ENCODE peak calls at places on chromosomes 12 and 14, in six cellular contexts. H is fibroblast of mammary gland, M is Caco-2, Y is AG04450, F is lung, O is aorta. N is an unnamed sample.

GRCh38 chr12:2853626-2854025 is 3.2 kb downstream of the TEX52 start:
- DNase-seq in H (peak), M (peak), Y (peak), F (peak), O (peak), N (peak)

GRCh38 chr14:68365228-68365627 is 427.6 kb downstream of the ZFP36L1 start:
- DNase-seq in H (peak), M (no peak), Y (peak), F (no peak), O (no peak), N (peak)

GRCh38 chr12:104201238-104202001 is 14.2 kb upstream of the TXNRD1 start:
- DNase-seq in H (peak), M (peak), Y (no peak), F (peak), O (no peak), N (peak)

GRCh38 chr12:12333407-12333831 is 16.6 kb downstream of the MANSC1 start:
- DNase-seq in H (no peak), M (no peak), Y (peak), F (no peak), O (no peak), N (no peak)

GRCh38 chr12:46455648-46456352 is 83.2 kb upstream of the SLC38A2 start:
- DNase-seq in H (no peak), M (peak), Y (no peak), F (no peak), O (no peak), N (no peak)

GRCh38 chr14:58787601-58788000 is 149.8 kb downstream of the DACT1 start:
- DNase-seq in H (peak), M (no peak), Y (no peak), F (no peak), O (no peak), N (no peak)

GRCh38 chr12:96061864-96062453 is 26.6 kb upstream of the LTA4H start:
- DNase-seq in H (peak), M (peak), Y (peak), F (peak), O (peak), N (peak)

GRCh38 chr12:81354327-81354932 is 276.6 kb downstream of the ACSS3 start:
- DNase-seq in H (no peak), M (no peak), Y (no peak), F (no peak), O (no peak), N (no peak)

GRCh38 chr12:12975322-12976077 is 23.5 kb upstream of the GPRC5D start:
- DNase-seq in H (peak), M (peak), Y (no peak), F (no peak), O (no peak), N (peak)

GRCh38 chr12:44571031-44571550 is 305.0 kb downstream of the NELL2 start:
- DNase-seq in H (no peak), M (no peak), Y (no peak), F (no peak), O (no peak), N (no peak)

GRCh38 chr14:89249296-89249565 is 167.8 kb downstream of the FOXN3 start:
- DNase-seq in H (no peak), M (no peak), Y (no peak), F (no peak), O (no peak), N (no peak)

GRCh38 chr14:75491376-75491978 is 30.8 kb upstream of the BATF start:
- DNase-seq in H (no peak), M (no peak), Y (no peak), F (peak), O (no peak), N (no peak)

GRCh38 chr14:90293766-90294471 is 37.6 kb downstream of the PSMC1 start:
- DNase-seq in H (no peak), M (no peak), Y (no peak), F (no peak), O (no peak), N (no peak)

GRCh38 chr12:60265741-60266140 is 669.9 kb downstream of the SLC16A7 start:
- DNase-seq in H (no peak), M (no peak), Y (no peak), F (no peak), O (no peak), N (no peak)
- H3K4me3 ChIP-seq in H (no peak), M (no peak), Y (no peak), F (no peak), O (no peak), N (no peak)

GRCh38 chr12:67442347-67442841 is 173.2 kb downstream of the CAND1 start:
- DNase-seq in H (no peak), M (no peak), Y (no peak), F (no peak), O (no peak), N (no peak)
- H3K4me3 ChIP-seq in H (no peak), M (no peak), Y (no peak), F (no peak), O (no peak), N (no peak)

GRCh38 chr12:130715150-130715995 is 726 bp downstream of the RIMBP2 start:
- DNase-seq in H (no peak), M (no peak), Y (no peak), F (no peak), O (no peak), N (no peak)
- H3K4me3 ChIP-seq in H (no peak), M (no peak), Y (no peak), F (no peak), O (no peak), N (no peak)

GRCh38 chr12:117587646-117588287 is 226.3 kb upstream of the NOS1 start:
- DNase-seq in H (no peak), M (peak), Y (no peak), F (peak), O (no peak), N (peak)
- H3K4me3 ChIP-seq in H (no peak), M (no peak), Y (no peak), F (no peak), O (no peak), N (no peak)

DNA sequence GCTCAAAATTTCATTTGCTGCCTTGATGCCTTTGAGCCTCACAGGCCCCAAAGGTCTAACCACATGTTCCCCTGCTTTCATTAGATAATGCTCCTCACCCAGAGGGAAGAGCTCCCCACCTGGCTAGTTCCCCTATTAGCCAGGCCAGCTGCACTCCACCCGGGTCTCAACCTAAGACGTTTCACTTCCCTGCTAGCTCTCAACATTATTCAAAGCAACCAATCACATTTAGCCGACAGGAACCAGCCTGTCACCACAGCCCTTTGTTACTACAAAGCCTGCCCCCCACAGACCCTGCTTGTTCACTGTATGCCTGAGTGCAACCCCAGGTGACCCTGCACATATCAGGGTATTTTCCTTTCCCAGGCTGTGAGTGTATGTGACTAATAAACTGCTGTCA is 78.6 kb downstream of the SLC15A5 start:
- DNase-seq in H (no peak), M (no peak), Y (no peak), F (no peak), O (no peak), N (no peak)
- H3K4me3 ChIP-seq in H (no peak), M (no peak), Y (no peak), F (no peak), O (no peak), N (no peak)

DNA sequence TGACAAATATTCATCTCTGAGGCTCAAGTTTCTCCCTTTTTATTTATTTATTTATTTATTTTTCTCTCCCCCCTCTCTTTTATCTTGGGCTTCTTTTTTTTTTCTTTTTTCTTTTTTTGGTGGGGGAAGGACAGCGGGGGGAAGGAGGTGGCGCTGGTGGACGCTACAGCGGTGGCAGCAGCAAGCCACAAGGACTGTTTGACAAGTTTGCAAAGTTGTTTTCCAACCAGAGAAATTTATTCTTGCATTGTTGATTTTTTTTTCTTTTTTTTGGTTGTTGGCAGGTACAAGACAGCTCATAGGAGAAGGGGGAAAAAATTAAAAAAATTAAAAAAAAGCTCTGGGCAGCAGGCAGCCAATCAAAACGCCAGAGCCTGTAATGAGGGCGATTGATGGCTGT is 36.4 kb downstream of the BCL11B start:
- DNase-seq in H (no peak), M (no peak), Y (no peak), F (no peak), O (no peak), N (no peak)
- H3K4me3 ChIP-seq in H (no peak), M (no peak), Y (no peak), F (no peak), O (no peak), N (no peak)

DNA sequence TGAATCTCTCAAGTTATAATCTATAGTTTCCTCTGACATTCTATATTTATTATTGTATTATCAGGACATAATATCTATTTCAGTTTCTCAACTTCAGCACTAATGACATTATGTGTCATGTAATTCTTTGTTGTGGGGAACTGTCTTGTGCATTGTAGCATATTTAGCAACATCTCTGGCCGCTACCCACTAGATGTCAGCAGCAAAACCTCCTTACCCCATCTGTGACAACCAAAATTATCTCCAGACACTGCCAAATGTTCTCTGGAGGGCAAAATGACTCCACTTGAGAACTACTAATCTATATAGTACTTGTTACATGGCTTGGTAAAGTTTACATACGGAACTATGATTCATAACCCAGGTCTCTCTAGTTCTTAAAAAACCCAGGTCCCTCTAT is 110.2 kb downstream of the RASSF9 start:
- DNase-seq in H (peak), M (no peak), Y (no peak), F (no peak), O (no peak), N (peak)
- H3K4me3 ChIP-seq in H (no peak), M (no peak), Y (no peak), F (no peak), O (no peak), N (no peak)

GRCh38 chr14:56797003-56797568 is 13.2 kb downstream of the OTX2 start:
- DNase-seq in H (no peak), M (no peak), Y (no peak), F (no peak), O (no peak), N (no peak)

GRCh38 chr14:56799327-56799645 is 11.0 kb downstream of the OTX2 start:
- DNase-seq in H (no peak), M (no peak), Y (no peak), F (no peak), O (no peak), N (no peak)

GRCh38 chr14:56796259-56796658 is 14.0 kb downstream of the OTX2 start:
- DNase-seq in H (no peak), M (no peak), Y (no peak), F (no peak), O (no peak), N (no peak)

GRCh38 chr14:56798447-56799326 is 11.6 kb downstream of the OTX2 start:
- DNase-seq in H (no peak), M (no peak), Y (no peak), F (no peak), O (no peak), N (no peak)

DNA sequence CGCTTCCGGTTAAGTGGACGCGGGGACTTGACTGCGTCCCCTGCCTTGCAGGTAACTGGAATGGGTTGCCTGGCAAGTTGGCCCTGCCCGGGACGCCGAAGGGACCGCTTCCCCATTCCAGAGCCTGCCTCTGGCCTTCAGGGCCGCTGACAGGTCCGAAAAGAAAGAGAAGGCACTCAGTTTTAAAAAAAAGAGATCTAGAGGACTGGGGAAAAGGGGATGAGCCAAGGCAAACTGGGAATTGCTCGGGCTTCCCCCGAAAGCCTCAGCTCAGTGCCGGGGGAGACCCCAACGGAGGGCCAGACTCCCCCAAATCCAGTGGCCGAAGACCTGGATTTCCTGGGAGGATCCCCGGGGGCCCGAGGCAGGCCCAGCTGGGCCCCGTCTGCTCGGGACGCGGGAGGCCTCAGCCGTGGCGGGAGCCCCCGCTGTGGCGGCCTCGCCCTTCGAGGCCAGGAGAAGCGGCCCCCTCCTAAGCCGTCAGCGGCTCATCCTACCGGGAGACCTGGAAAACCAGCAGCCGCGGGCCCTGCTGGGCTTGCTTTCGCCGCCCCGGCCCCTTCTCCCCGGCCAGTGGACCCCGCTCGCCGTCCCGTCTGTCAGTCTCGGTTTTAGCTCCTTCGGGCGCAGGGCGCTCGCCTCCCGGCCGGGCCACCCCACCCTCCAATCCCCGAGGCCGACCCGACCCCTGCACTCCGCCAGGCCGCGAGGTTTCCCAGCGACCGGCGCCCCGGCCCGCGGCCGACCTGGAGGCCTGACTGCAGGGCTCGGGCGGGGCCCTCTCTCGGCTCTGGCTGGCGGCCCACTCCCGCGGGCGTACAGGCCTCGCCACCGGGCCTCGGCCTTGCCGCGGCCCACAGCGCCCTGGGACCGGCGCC is 12.5 kb downstream of the OTX2 start:
- DNase-seq in H (no peak), M (no peak), Y (no peak), F (no peak), O (no peak), N (no peak)
- H3K4me3 ChIP-seq in H (no peak), M (no peak), Y (no peak), F (no peak), O (no peak), N (no peak)

GRCh38 chr14:98943907-98944306 is 328.1 kb downstream of the BCL11B start:
- DNase-seq in H (no peak), M (no peak), Y (no peak), F (no peak), O (no peak), N (no peak)

GRCh38 chr14:98944989-98945388 is 327.0 kb downstream of the BCL11B start:
- DNase-seq in H (no peak), M (no peak), Y (no peak), F (no peak), O (no peak), N (no peak)

GRCh38 chr14:98940693-98941437 is 331.1 kb downstream of the BCL11B start:
- DNase-seq in H (no peak), M (no peak), Y (no peak), F (no peak), O (no peak), N (no peak)

GRCh38 chr14:98937712-98938505 is 334.1 kb downstream of the BCL11B start:
- DNase-seq in H (no peak), M (no peak), Y (no peak), F (no peak), O (no peak), N (no peak)

DNA sequence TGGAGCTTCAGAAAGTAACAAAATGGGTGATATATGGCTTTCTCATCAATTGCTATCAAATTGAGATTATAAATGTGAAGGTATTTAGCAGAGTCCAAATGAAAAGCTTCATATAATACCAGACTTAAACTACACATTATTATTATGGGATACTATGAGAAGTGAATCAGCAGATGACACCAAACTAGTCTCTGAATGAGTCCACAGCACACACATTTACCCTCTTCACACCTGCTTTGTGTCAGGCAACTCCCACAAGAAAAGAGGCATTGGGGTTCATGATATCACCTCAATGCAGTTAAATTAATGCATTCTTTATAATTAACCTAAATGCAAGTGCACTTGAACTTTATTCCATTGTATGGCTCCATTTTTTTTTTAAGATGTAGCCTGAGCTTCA is 330.5 kb downstream of the BCL11B start:
- DNase-seq in H (no peak), M (no peak), Y (no peak), F (no peak), O (no peak), N (no peak)
- H3K4me3 ChIP-seq in H (no peak), M (no peak), Y (no peak), F (no peak), O (no peak), N (no peak)

GRCh38 chr14:23555533-23555881 is 564 bp upstream of the THTPA start:
- DNase-seq in H (no peak), M (no peak), Y (no peak), F (no peak), O (no peak), N (no peak)
- H3K4me3 ChIP-seq in H (peak), M (peak), Y (peak), F (peak), O (peak), N (peak)